ENCODE peak calls at places on chromosomes 2 and 18, in six cellular contexts. C is iris pigment epithelial cell; F is osteocyte; P is NCI-H1436; E is stimulated activated naive B cell treated with anti-CD40 and anti-IgM and Interleukin-4, amounts not matched to agents 10 μg/mL and 1 μg/mL and 100 μg/mL, for 72 hours; N is body of pancreas. L is an unnamed sample.

GRCh38 chr18:79738041-79738461 is 58.4 kb downstream of the CTDP1 start:
- DNase-seq in C (no peak), F (no peak), P (no peak), E (no peak), N (no peak), L (no peak)

GRCh38 chr2:59353301-59353921 is 1112.3 kb upstream of the FANCL start:
- DNase-seq in C (no peak), F (no peak), P (no peak), E (no peak), N (no peak), L (no peak)

GRCh38 chr2:190615555-190616200 is 33.2 kb upstream of the NAB1 start:
- DNase-seq in C (no peak), F (no peak), P (no peak), E (no peak), N (no peak), L (no peak)

GRCh38 chr2:42192642-42193566 is 23.8 kb downstream of the EML4 start:
- DNase-seq in C (no peak), F (no peak), P (no peak), E (no peak), N (no peak), L (no peak)

GRCh38 chr2:228599297-228599696 is 417.8 kb upstream of the SPHKAP start:
- DNase-seq in C (no peak), F (no peak), P (no peak), E (no peak), N (no peak), L (no peak)

GRCh38 chr18:49588971-49589370 is 27.1 kb downstream of the LIPG start:
- DNase-seq in C (no peak), F (no peak), P (peak), E (no peak), N (no peak), L (no peak)

GRCh38 chr2:18362696-18363095 is 197.8 kb downstream of the RDH14 start:
- DNase-seq in C (peak), F (no peak), P (no peak), E (no peak), N (no peak), L (no peak)

GRCh38 chr18:78787751-78788150 is 191.9 kb upstream of the SALL3 start:
- DNase-seq in C (no peak), F (no peak), P (no peak), E (no peak), N (no peak), L (no peak)

GRCh38 chr2:25512707-25513106 is 160.7 kb downstream of the DTNB start:
- DNase-seq in C (no peak), F (no peak), P (no peak), E (no peak), N (no peak), L (no peak)

GRCh38 chr2:111121028-111121872 is 536 bp downstream of the BCL2L11 start:
- DNase-seq in C (peak), F (peak), P (peak), E (peak), N (peak), L (peak)

GRCh38 chr2:85674417-85674816 is 6.4 kb upstream of the SFTPB start:
- DNase-seq in C (no peak), F (no peak), P (no peak), E (no peak), N (no peak), L (no peak)

GRCh38 chr2:183248866-183249567 is 124.8 kb downstream of the NUP35 start:
- DNase-seq in C (peak), F (no peak), P (peak), E (no peak), N (no peak), L (peak)

GRCh38 chr2:176096986-176097819 is 2.4 kb upstream of the HOXD12 start:
- DNase-seq in C (peak), F (peak), P (peak), E (peak), N (peak), L (no peak)

GRCh38 chr2:241989074-241989473 is 119.5 kb downstream of the RTP5 start:
- DNase-seq in C (no peak), F (peak), P (no peak), E (no peak), N (peak), L (no peak)

GRCh38 chr18:8841781-8842485 is 136.6 kb downstream of the MTCL1 start:
- DNase-seq in C (peak), F (no peak), P (no peak), E (no peak), N (no peak), L (no peak)

GRCh38 chr2:44578401-44579135 is 216.8 kb downstream of the CAMKMT start:
- DNase-seq in C (peak), F (no peak), P (no peak), E (no peak), N (no peak), L (no peak)

GRCh38 chr18:62521588-62521987 is 1.2 kb upstream of the ZCCHC2 start:
- DNase-seq in C (peak), F (no peak), P (no peak), E (no peak), N (no peak), L (no peak)

GRCh38 chr2:67854103-67854502 is 208.7 kb downstream of the C1D start:
- DNase-seq in C (no peak), F (no peak), P (no peak), E (no peak), N (no peak), L (no peak)

GRCh38 chr18:68676913-68677312 is 38.0 kb downstream of the TMX3 start:
- DNase-seq in C (peak), F (no peak), P (no peak), E (no peak), N (no peak), L (no peak)

GRCh38 chr18:44899832-44900231 is 219.1 kb downstream of the SETBP1 start:
- DNase-seq in C (no peak), F (no peak), P (no peak), E (no peak), N (no peak), L (no peak)

GRCh38 chr2:45712538-45712937 is 61.1 kb downstream of the PRKCE start:
- DNase-seq in C (no peak), F (no peak), P (no peak), E (no peak), N (no peak), L (no peak)

GRCh38 chr2:83951378-83951947 is 507.6 kb downstream of the SUCLG1 start:
- DNase-seq in C (no peak), F (no peak), P (no peak), E (no peak), N (no peak), L (no peak)

GRCh38 chr2:82994186-82994585 is 1464.9 kb downstream of the SUCLG1 start:
- DNase-seq in C (no peak), F (no peak), P (no peak), E (no peak), N (no peak), L (no peak)

GRCh38 chr18:63439334-63439733 is 17.1 kb upstream of the VPS4B start:
- DNase-seq in C (peak), F (no peak), P (peak), E (peak), N (peak), L (peak)

GRCh38 chr2:120554625-120555032 is 181.0 kb upstream of the GLI2 start:
- DNase-seq in C (no peak), F (no peak), P (no peak), E (no peak), N (no peak), L (no peak)

GRCh38 chr2:240622631-240623235 is 2.5 kb upstream of the GPR35 start:
- DNase-seq in C (no peak), F (no peak), P (no peak), E (no peak), N (no peak), L (no peak)

GRCh38 chr2:68901199-68901515 is 30.0 kb upstream of the BMP10 start:
- DNase-seq in C (peak), F (no peak), P (no peak), E (no peak), N (no peak), L (no peak)

GRCh38 chr2:239440511-239440959 is 39.7 kb upstream of the HDAC4 start:
- DNase-seq in C (no peak), F (no peak), P (no peak), E (no peak), N (no peak), L (no peak)

GRCh38 chr2:232376260-232376659 is 2.3 kb upstream of the ALPP start:
- DNase-seq in C (no peak), F (no peak), P (no peak), E (no peak), N (no peak), L (no peak)

GRCh38 chr18:6729247-6730091 is at the start of gene ARHGAP28:
- DNase-seq in C (peak), F (peak), P (peak), E (peak), N (peak), L (no peak)